ENCODE peak calls at places on chromosome 2, in nine cellular contexts. W is HS-5; Q is activated CD4-positive, alpha-beta T cell treated with anti-CD3 and anti-CD28 coated beads, Interleukin-2, amount 50 U/mL, for 1 hour; M is tibial artery; Z is activated gamma-delta T cell treated with Interleukin-2 at 50 U/mL for 16 hours; J is type B pancreatic cell; V is amniotic epithelial cell; L is left colon; E is GM12865. A is an unnamed sample.

GRCh38 chr2:207750315-207750714 is 19.4 kb downstream of the FZD5 start:
- DNase-seq in W (no peak), Q (no peak), M (no peak), Z (no peak), J (no peak), V (no peak), L (no peak), E (no peak), A (peak)

GRCh38 chr2:156327835-156328401 is 4.6 kb downstream of the NR4A2 start:
- DNase-seq in W (no peak), Q (no peak), M (no peak), Z (no peak), J (no peak), V (no peak), L (no peak), E (no peak), A (peak)

GRCh38 chr2:241774419-241775222 is 2.0 kb upstream of the GAL3ST2 start:
- DNase-seq in W (peak), Q (no peak), M (peak), Z (peak), J (peak), V (peak), L (peak), E (no peak), A (no peak)

GRCh38 chr2:42089340-42089925 is 41.6 kb downstream of the PKDCC start:
- DNase-seq in W (peak), Q (peak), M (no peak), Z (peak), J (no peak), V (peak), L (peak), E (peak), A (peak)

GRCh38 chr2:219687266-219687665 is 59.8 kb downstream of the SLC4A3 start:
- DNase-seq in W (no peak), Q (no peak), M (no peak), Z (no peak), J (no peak), V (peak), L (no peak), E (no peak), A (no peak)

GRCh38 chr2:237312021-237312755 is 101.8 kb downstream of the COL6A3 start:
- DNase-seq in W (peak), Q (no peak), M (no peak), Z (no peak), J (no peak), V (peak), L (no peak), E (no peak), A (no peak)

GRCh38 chr2:65541773-65542172 is 109.4 kb upstream of the SPRED2 start:
- DNase-seq in W (no peak), Q (no peak), M (no peak), Z (no peak), J (no peak), V (no peak), L (no peak), E (no peak), A (no peak)

GRCh38 chr2:19201911-19202310 is 156.5 kb downstream of the OSR1 start:
- DNase-seq in W (no peak), Q (no peak), M (no peak), Z (no peak), J (no peak), V (no peak), L (no peak), E (no peak), A (no peak)

A was measured in GM23338.